ENCODE peak calls at places on chromosomes 12 and 14, in seven cellular contexts. One of them, this sample, is unnamed.

GRCh38 chr12:89980236-89980635 is 271.6 kb upstream of the ATP2B1 start:
- DNase-seq in fibroblast of pulmonary artery: peak
- DNase-seq in A549: peak
- DNase-seq in AG10803: peak
- DNase-seq in fibroblast of mammary gland: peak
- DNase-seq in CD8-positive, alpha-beta memory T cell: no peak
- DNase-seq in PC-9: no peak
- DNase-seq in this sample: no peak

GRCh38 chr12:55874465-55874864 is 31.7 kb upstream of the MMP19 start:
- DNase-seq in fibroblast of mammary gland: no peak
- DNase-seq in fibroblast of pulmonary artery: no peak
- DNase-seq in CD8-positive, alpha-beta memory T cell: no peak
- DNase-seq in PC-9: no peak
- DNase-seq in AG10803: peak
- DNase-seq in A549: no peak
- DNase-seq in this sample: no peak

GRCh38 chr14:19878029-19878642 is 3.2 kb downstream of the OR4K2 start:
- DNase-seq in AG10803: no peak
- DNase-seq in CD8-positive, alpha-beta memory T cell: no peak
- DNase-seq in A549: peak
- DNase-seq in PC-9: no peak
- DNase-seq in fibroblast of mammary gland: peak
- DNase-seq in fibroblast of pulmonary artery: peak
- DNase-seq in this sample: no peak

GRCh38 chr12:3279832-3280231 is 202.7 kb downstream of the TSPAN9 start:
- DNase-seq in A549: no peak
- DNase-seq in AG10803: no peak
- DNase-seq in fibroblast of pulmonary artery: no peak
- DNase-seq in CD8-positive, alpha-beta memory T cell: no peak
- DNase-seq in fibroblast of mammary gland: no peak
- DNase-seq in PC-9: no peak
- DNase-seq in this sample: no peak

GRCh38 chr12:1881301-1881700 is 37.2 kb downstream of the CACNA2D4 start:
- DNase-seq in PC-9: no peak
- DNase-seq in A549: no peak
- DNase-seq in fibroblast of pulmonary artery: no peak
- DNase-seq in CD8-positive, alpha-beta memory T cell: no peak
- DNase-seq in fibroblast of mammary gland: no peak
- DNase-seq in AG10803: no peak
- DNase-seq in this sample: no peak

GRCh38 chr12:48002179-48002601 is 2.1 kb downstream of the COL2A1 start:
- DNase-seq in AG10803: no peak
- DNase-seq in A549: no peak
- DNase-seq in fibroblast of mammary gland: no peak
- DNase-seq in PC-9: no peak
- DNase-seq in CD8-positive, alpha-beta memory T cell: no peak
- DNase-seq in fibroblast of pulmonary artery: no peak
- DNase-seq in this sample: no peak

GRCh38 chr12:95773320-95773719 is 17.2 kb downstream of the NTN4 start:
- DNase-seq in AG10803: no peak
- DNase-seq in CD8-positive, alpha-beta memory T cell: no peak
- DNase-seq in A549: no peak
- DNase-seq in fibroblast of mammary gland: no peak
- DNase-seq in PC-9: no peak
- DNase-seq in fibroblast of pulmonary artery: no peak
- DNase-seq in this sample: no peak

GRCh38 chr12:91985002-91985767 is 160.5 kb downstream of the BTG1 start:
- DNase-seq in fibroblast of pulmonary artery: no peak
- DNase-seq in A549: no peak
- DNase-seq in fibroblast of mammary gland: peak
- DNase-seq in AG10803: peak
- DNase-seq in CD8-positive, alpha-beta memory T cell: no peak
- DNase-seq in PC-9: no peak
- DNase-seq in this sample: no peak

GRCh38 chr14:20934148-20934762 is 21.0 kb upstream of the RNASE2 start:
- DNase-seq in fibroblast of pulmonary artery: peak
- DNase-seq in fibroblast of mammary gland: peak
- DNase-seq in AG10803: peak
- DNase-seq in A549: peak
- DNase-seq in CD8-positive, alpha-beta memory T cell: no peak
- DNase-seq in PC-9: no peak
- DNase-seq in this sample: no peak

GRCh38 chr14:31902002-31902401 is 175.1 kb upstream of the ARHGAP5 start:
- DNase-seq in PC-9: peak
- DNase-seq in CD8-positive, alpha-beta memory T cell: no peak
- DNase-seq in AG10803: no peak
- DNase-seq in fibroblast of pulmonary artery: no peak
- DNase-seq in fibroblast of mammary gland: no peak
- DNase-seq in A549: no peak
- DNase-seq in this sample: peak

GRCh38 chr14:89720741-89721315 is 233.7 kb downstream of the EFCAB11 start:
- DNase-seq in CD8-positive, alpha-beta memory T cell: peak
- DNase-seq in fibroblast of mammary gland: no peak
- DNase-seq in fibroblast of pulmonary artery: no peak
- DNase-seq in PC-9: no peak
- DNase-seq in A549: no peak
- DNase-seq in AG10803: no peak
- DNase-seq in this sample: peak

GRCh38 chr14:24207104-24207543 is 1.6 kb downstream of the TSSK4 start:
- DNase-seq in AG10803: no peak
- DNase-seq in A549: no peak
- DNase-seq in CD8-positive, alpha-beta memory T cell: peak
- DNase-seq in fibroblast of pulmonary artery: no peak
- DNase-seq in PC-9: no peak
- DNase-seq in fibroblast of mammary gland: no peak
- DNase-seq in this sample: no peak

GRCh38 chr12:8609061-8609570 is 3.5 kb downstream of the AICDA start:
- DNase-seq in fibroblast of mammary gland: peak
- DNase-seq in PC-9: no peak
- DNase-seq in fibroblast of pulmonary artery: peak
- DNase-seq in AG10803: peak
- DNase-seq in CD8-positive, alpha-beta memory T cell: no peak
- DNase-seq in A549: peak
- DNase-seq in this sample: peak

GRCh38 chr12:43797561-43798217 is 8.4 kb downstream of the TWF1 start:
- DNase-seq in A549: no peak
- DNase-seq in PC-9: no peak
- DNase-seq in AG10803: no peak
- DNase-seq in fibroblast of pulmonary artery: no peak
- DNase-seq in CD8-positive, alpha-beta memory T cell: no peak
- DNase-seq in fibroblast of mammary gland: peak
- DNase-seq in this sample: no peak

GRCh38 chr12:52186135-52186840 is 5.5 kb downstream of the KRT80 start:
- DNase-seq in A549: no peak
- DNase-seq in PC-9: peak
- DNase-seq in fibroblast of pulmonary artery: peak
- DNase-seq in fibroblast of mammary gland: peak
- DNase-seq in AG10803: peak
- DNase-seq in CD8-positive, alpha-beta memory T cell: no peak
- DNase-seq in this sample: no peak

GRCh38 chr14:20427231-20428009 is 8.5 kb downstream of the KLHL33 start:
- DNase-seq in fibroblast of pulmonary artery: peak
- DNase-seq in PC-9: no peak
- DNase-seq in AG10803: peak
- DNase-seq in CD8-positive, alpha-beta memory T cell: no peak
- DNase-seq in A549: peak
- DNase-seq in fibroblast of mammary gland: peak
- DNase-seq in this sample: no peak

GRCh38 chr12:26691234-26691970 is 141.6 kb downstream of the ITPR2 start:
- DNase-seq in fibroblast of mammary gland: peak
- DNase-seq in AG10803: peak
- DNase-seq in fibroblast of pulmonary artery: peak
- DNase-seq in PC-9: peak
- DNase-seq in CD8-positive, alpha-beta memory T cell: no peak
- DNase-seq in A549: peak
- DNase-seq in this sample: no peak

GRCh38 chr12:5438671-5439200 is 6.8 kb downstream of the NTF3 start:
- DNase-seq in PC-9: no peak
- DNase-seq in CD8-positive, alpha-beta memory T cell: no peak
- DNase-seq in fibroblast of mammary gland: no peak
- DNase-seq in fibroblast of pulmonary artery: no peak
- DNase-seq in AG10803: peak
- DNase-seq in A549: no peak
- DNase-seq in this sample: no peak

DNA sequence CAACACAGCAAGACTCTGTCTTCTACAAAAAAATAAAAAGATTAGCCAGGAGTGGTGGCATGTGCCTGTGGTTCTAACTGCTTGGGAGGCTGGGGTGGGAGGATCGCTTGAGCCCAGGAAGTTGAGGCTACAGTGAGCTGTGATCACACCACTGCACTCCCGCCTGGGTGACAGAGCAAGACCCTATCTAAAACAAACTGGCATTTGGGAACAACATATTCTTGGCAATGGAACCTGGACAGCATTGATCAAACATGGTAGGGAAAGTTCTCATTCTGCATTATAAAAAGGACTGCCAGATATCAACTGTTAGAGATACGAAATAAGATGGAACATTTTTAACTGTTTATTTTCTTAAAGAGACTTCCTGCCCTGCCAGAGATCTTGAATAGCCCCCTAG is 81.5 kb downstream of the PPP2R5C start:
- DNase-seq in AG10803: no peak
- DNase-seq in PC-9: no peak
- DNase-seq in A549: no peak
- DNase-seq in CD8-positive, alpha-beta memory T cell: no peak
- DNase-seq in fibroblast of mammary gland: no peak
- DNase-seq in fibroblast of pulmonary artery: no peak
- DNase-seq in this sample: no peak
- H3K4me3 ChIP-seq in AG10803: no peak
- H3K4me3 ChIP-seq in PC-9: no peak
- H3K4me3 ChIP-seq in A549: no peak
- H3K4me3 ChIP-seq in CD8-positive, alpha-beta memory T cell: no peak
- H3K4me3 ChIP-seq in fibroblast of mammary gland: no peak
- H3K4me3 ChIP-seq in fibroblast of pulmonary artery: no peak
- H3K4me3 ChIP-seq in this sample: no peak

GRCh38 chr12:116910645-116911449 is at the start of gene FBXW8:
- DNase-seq in PC-9: peak
- DNase-seq in A549: peak
- DNase-seq in AG10803: peak
- DNase-seq in CD8-positive, alpha-beta memory T cell: peak
- DNase-seq in fibroblast of pulmonary artery: peak
- DNase-seq in fibroblast of mammary gland: peak
- DNase-seq in this sample: peak
- H3K4me3 ChIP-seq in PC-9: peak
- H3K4me3 ChIP-seq in A549: peak
- H3K4me3 ChIP-seq in AG10803: peak
- H3K4me3 ChIP-seq in CD8-positive, alpha-beta memory T cell: peak
- H3K4me3 ChIP-seq in fibroblast of pulmonary artery: peak
- H3K4me3 ChIP-seq in fibroblast of mammary gland: peak
- H3K4me3 ChIP-seq in this sample: peak

GRCh38 chr14:77498984-77499527 is 440 bp upstream of the ISM2 start:
- DNase-seq in fibroblast of pulmonary artery: no peak
- DNase-seq in PC-9: no peak
- DNase-seq in CD8-positive, alpha-beta memory T cell: no peak
- DNase-seq in A549: no peak
- DNase-seq in fibroblast of mammary gland: no peak
- DNase-seq in AG10803: no peak
- DNase-seq in this sample: no peak
- H3K4me3 ChIP-seq in fibroblast of pulmonary artery: peak
- H3K4me3 ChIP-seq in PC-9: no peak
- H3K4me3 ChIP-seq in CD8-positive, alpha-beta memory T cell: no peak
- H3K4me3 ChIP-seq in A549: peak
- H3K4me3 ChIP-seq in fibroblast of mammary gland: no peak
- H3K4me3 ChIP-seq in AG10803: peak
- H3K4me3 ChIP-seq in this sample: peak

DNA sequence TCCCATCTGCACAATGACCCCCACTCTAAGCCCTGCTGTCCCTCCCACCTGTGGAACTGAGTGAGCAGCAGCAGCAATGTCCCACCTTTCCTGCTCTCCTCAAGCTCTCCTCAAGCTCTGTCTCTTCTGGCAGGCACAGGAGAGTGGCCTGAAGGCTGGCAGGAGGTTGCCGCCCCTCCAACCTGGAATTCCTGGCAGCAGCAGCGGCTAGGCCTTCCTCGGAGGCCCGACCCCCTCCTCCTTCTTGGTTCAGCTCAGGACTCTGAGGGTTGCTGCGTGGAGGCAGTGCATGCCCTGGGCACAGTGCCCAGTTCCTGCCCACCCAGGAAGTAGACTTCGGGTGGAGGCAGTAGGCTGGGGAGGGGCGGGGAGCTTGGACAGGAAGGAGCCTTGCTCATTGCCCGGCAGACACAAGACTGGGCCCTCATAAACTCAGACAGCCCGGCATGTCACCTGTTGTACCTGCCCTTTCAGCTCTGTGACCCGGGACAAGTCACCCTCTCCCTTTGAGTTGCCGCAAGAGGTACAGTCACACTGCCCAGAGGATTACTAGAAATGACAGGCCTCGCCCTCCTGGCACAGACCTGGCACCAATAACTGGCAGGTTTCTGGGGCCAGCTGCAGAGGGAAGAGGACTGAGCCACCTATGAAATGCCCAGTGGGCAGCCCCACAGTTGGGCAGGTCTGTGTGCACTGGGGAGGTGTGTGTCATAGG is 2.1 kb upstream of the SERPINA1 start:
- DNase-seq in PC-9: no peak
- DNase-seq in fibroblast of mammary gland: no peak
- DNase-seq in CD8-positive, alpha-beta memory T cell: no peak
- DNase-seq in A549: no peak
- DNase-seq in AG10803: no peak
- DNase-seq in fibroblast of pulmonary artery: peak
- DNase-seq in this sample: no peak
- H3K4me3 ChIP-seq in PC-9: no peak
- H3K4me3 ChIP-seq in fibroblast of mammary gland: no peak
- H3K4me3 ChIP-seq in CD8-positive, alpha-beta memory T cell: no peak
- H3K4me3 ChIP-seq in A549: no peak
- H3K4me3 ChIP-seq in AG10803: no peak
- H3K4me3 ChIP-seq in fibroblast of pulmonary artery: no peak
- H3K4me3 ChIP-seq in this sample: no peak

This sample was measured in Peyer's patch.